ENCODE peak calls at places on chromosomes 11 and 22, in eight cellular contexts. N, D, J, Y, W, M, A and U are unnamed samples.

GRCh38 chr11:107011977-107012376 is 6.3 kb downstream of the GUCY1A2 start:
- DNase-seq in Y (no peak), M (no peak), D (no peak), A (no peak), N (no peak), W (peak), J (no peak), U (peak)

GRCh38 chr11:1226981-1227550 is 4.2 kb downstream of the MUC5B start:
- DNase-seq in W (no peak), Y (no peak), A (no peak), N (no peak), M (no peak), J (no peak), D (no peak), U (no peak)

GRCh38 chr11:26287067-26287518 is 44.8 kb upstream of the ANO3 start:
- DNase-seq in M (no peak), N (no peak), Y (no peak), A (no peak), W (peak), D (peak), J (no peak), U (peak)

GRCh38 chr11:124746621-124747243 is 5.3 kb downstream of the VSIG2 start:
- DNase-seq in M (peak), N (peak), W (peak), D (peak), J (peak), A (peak), Y (no peak), U (peak)

GRCh38 chr22:32684822-32685187 is 116.7 kb upstream of the TIMP3 start:
- DNase-seq in J (no peak), W (peak), D (no peak), Y (no peak), M (no peak), N (no peak), A (no peak), U (no peak)

GRCh38 chr22:20749453-20749852 is 24.5 kb upstream of the SERPIND1 start:
- DNase-seq in N (no peak), W (no peak), J (no peak), Y (no peak), M (no peak), A (no peak), D (no peak), U (no peak)

GRCh38 chr22:42928969-42929837 is 72.1 kb upstream of the ARFGAP3 start:
- DNase-seq in D (peak), A (no peak), J (no peak), W (no peak), M (no peak), Y (no peak), N (no peak), U (peak)

GRCh38 chr11:27392715-27393114 is 29.7 kb upstream of the CCDC34 start:
- DNase-seq in D (peak), Y (peak), A (no peak), W (peak), N (no peak), J (peak), M (no peak), U (peak)

GRCh38 chr11:60831501-60832079 is 10.3 kb upstream of the CCDC86 start:
- DNase-seq in W (peak), D (peak), Y (no peak), N (no peak), M (no peak), J (no peak), A (no peak), U (peak)

GRCh38 chr11:17371614-17372013 is 16.8 kb downstream of the KCNJ11 start:
- DNase-seq in J (no peak), A (no peak), W (no peak), D (peak), Y (no peak), N (no peak), M (no peak), U (peak)

GRCh38 chr22:37454857-37455686 is 27.8 kb upstream of the ELFN2 start:
- DNase-seq in W (peak), A (no peak), J (peak), Y (no peak), M (no peak), N (no peak), D (peak), U (peak)

GRCh38 chr11:64186205-64187165 is 514 bp downstream of the STIP1 start:
- DNase-seq in D (peak), Y (no peak), J (peak), A (peak), N (peak), W (peak), M (no peak), U (peak)

GRCh38 chr11:46457659-46458058 is 66.1 kb upstream of the CHRM4 start:
- DNase-seq in W (no peak), Y (no peak), J (no peak), D (peak), A (no peak), M (no peak), N (no peak), U (peak)

GRCh38 chr22:43292633-43293025 is 50.5 kb downstream of the SCUBE1 start:
- DNase-seq in Y (no peak), A (no peak), W (no peak), N (no peak), D (no peak), M (no peak), J (no peak), U (no peak)

GRCh38 chr11:18578975-18579598 is 9.4 kb downstream of the UEVLD start:
- DNase-seq in M (no peak), A (no peak), D (no peak), Y (no peak), W (no peak), N (no peak), J (peak), U (no peak)

GRCh38 chr11:2538951-2539735 is 94.3 kb downstream of the KCNQ1 start:
- DNase-seq in M (no peak), J (no peak), A (no peak), N (no peak), W (no peak), Y (no peak), D (no peak), U (no peak)

GRCh38 chr11:38530226-38530625 is 1932.2 kb upstream of the RAG2 start:
- DNase-seq in N (no peak), A (no peak), Y (no peak), J (no peak), W (no peak), D (no peak), M (no peak), U (no peak)

GRCh38 chr11:8732748-8733241 is 50.2 kb downstream of the RPL27A start:
- DNase-seq in M (no peak), W (peak), D (peak), Y (no peak), J (no peak), A (no peak), N (no peak), U (peak)

GRCh38 chr22:29359469-29359868 is 28.9 kb downstream of the AP1B1 start:
- DNase-seq in J (peak), D (peak), A (no peak), W (peak), N (no peak), M (no peak), Y (no peak), U (peak)